ENCODE peak calls at places on chromosomes 12 and 14, in six cellular contexts. One of them, this sample, is unnamed.

GRCh38 chr14:102944448-102945330 is 22.2 kb downstream of the AMN start:
- DNase-seq in kidney epithelial cell: no peak
- DNase-seq in hypothalamus: no peak
- DNase-seq in left lobe of liver: no peak
- DNase-seq in activated CD4-positive, alpha-beta T cell treated with anti-CD3 and anti-CD28 coated beads, Interleukin-2, amount 50 U/mL, for 1 hour: no peak
- DNase-seq in GM12865: no peak
- DNase-seq in this sample: no peak

GRCh38 chr14:77691259-77691658 is 16.6 kb downstream of the ALKBH1 start:
- DNase-seq in kidney epithelial cell: no peak
- DNase-seq in hypothalamus: no peak
- DNase-seq in left lobe of liver: no peak
- DNase-seq in activated CD4-positive, alpha-beta T cell treated with anti-CD3 and anti-CD28 coated beads, Interleukin-2, amount 50 U/mL, for 1 hour: no peak
- DNase-seq in GM12865: no peak
- DNase-seq in this sample: no peak

GRCh38 chr12:42807251-42807650 is 217.7 kb upstream of the PRICKLE1 start:
- DNase-seq in kidney epithelial cell: no peak
- DNase-seq in hypothalamus: no peak
- DNase-seq in left lobe of liver: no peak
- DNase-seq in activated CD4-positive, alpha-beta T cell treated with anti-CD3 and anti-CD28 coated beads, Interleukin-2, amount 50 U/mL, for 1 hour: no peak
- DNase-seq in GM12865: no peak
- DNase-seq in this sample: no peak

GRCh38 chr12:46660276-46660675 is 165.5 kb downstream of the SLC38A4 start:
- DNase-seq in kidney epithelial cell: no peak
- DNase-seq in hypothalamus: no peak
- DNase-seq in left lobe of liver: no peak
- DNase-seq in activated CD4-positive, alpha-beta T cell treated with anti-CD3 and anti-CD28 coated beads, Interleukin-2, amount 50 U/mL, for 1 hour: no peak
- DNase-seq in GM12865: no peak
- DNase-seq in this sample: no peak

GRCh38 chr12:29733060-29733459 is 50.7 kb downstream of the TMTC1 start:
- DNase-seq in kidney epithelial cell: no peak
- DNase-seq in hypothalamus: no peak
- DNase-seq in left lobe of liver: no peak
- DNase-seq in activated CD4-positive, alpha-beta T cell treated with anti-CD3 and anti-CD28 coated beads, Interleukin-2, amount 50 U/mL, for 1 hour: no peak
- DNase-seq in GM12865: no peak
- DNase-seq in this sample: no peak

GRCh38 chr12:3407723-3408122 is 83.3 kb upstream of the PRMT8 start:
- DNase-seq in kidney epithelial cell: no peak
- DNase-seq in hypothalamus: no peak
- DNase-seq in left lobe of liver: no peak
- DNase-seq in activated CD4-positive, alpha-beta T cell treated with anti-CD3 and anti-CD28 coated beads, Interleukin-2, amount 50 U/mL, for 1 hour: no peak
- DNase-seq in GM12865: no peak
- DNase-seq in this sample: no peak

GRCh38 chr14:31263485-31264133 is 56.0 kb upstream of the HECTD1 start:
- DNase-seq in kidney epithelial cell: peak
- DNase-seq in hypothalamus: no peak
- DNase-seq in left lobe of liver: no peak
- DNase-seq in activated CD4-positive, alpha-beta T cell treated with anti-CD3 and anti-CD28 coated beads, Interleukin-2, amount 50 U/mL, for 1 hour: no peak
- DNase-seq in GM12865: no peak
- DNase-seq in this sample: peak

GRCh38 chr14:28626780-28627179 is 139.8 kb upstream of the FOXG1 start:
- DNase-seq in kidney epithelial cell: no peak
- DNase-seq in hypothalamus: no peak
- DNase-seq in left lobe of liver: no peak
- DNase-seq in activated CD4-positive, alpha-beta T cell treated with anti-CD3 and anti-CD28 coated beads, Interleukin-2, amount 50 U/mL, for 1 hour: no peak
- DNase-seq in GM12865: no peak
- DNase-seq in this sample: no peak

GRCh38 chr14:35287481-35288013 is 4.6 kb upstream of the PSMA6 start:
- DNase-seq in kidney epithelial cell: no peak
- DNase-seq in hypothalamus: no peak
- DNase-seq in left lobe of liver: peak
- DNase-seq in activated CD4-positive, alpha-beta T cell treated with anti-CD3 and anti-CD28 coated beads, Interleukin-2, amount 50 U/mL, for 1 hour: no peak
- DNase-seq in GM12865: peak
- DNase-seq in this sample: no peak

GRCh38 chr12:92278378-92278828 is 132.8 kb upstream of the BTG1 start:
- DNase-seq in kidney epithelial cell: no peak
- DNase-seq in hypothalamus: no peak
- DNase-seq in left lobe of liver: no peak
- DNase-seq in activated CD4-positive, alpha-beta T cell treated with anti-CD3 and anti-CD28 coated beads, Interleukin-2, amount 50 U/mL, for 1 hour: no peak
- DNase-seq in GM12865: no peak
- DNase-seq in this sample: no peak

GRCh38 chr12:83471341-83471740 is 784.6 kb downstream of the TMTC2 start:
- DNase-seq in kidney epithelial cell: no peak
- DNase-seq in hypothalamus: no peak
- DNase-seq in left lobe of liver: no peak
- DNase-seq in activated CD4-positive, alpha-beta T cell treated with anti-CD3 and anti-CD28 coated beads, Interleukin-2, amount 50 U/mL, for 1 hour: no peak
- DNase-seq in GM12865: no peak
- DNase-seq in this sample: no peak

GRCh38 chr12:78683031-78683430 is 181.5 kb upstream of the SYT1 start:
- DNase-seq in kidney epithelial cell: no peak
- DNase-seq in hypothalamus: no peak
- DNase-seq in left lobe of liver: no peak
- DNase-seq in activated CD4-positive, alpha-beta T cell treated with anti-CD3 and anti-CD28 coated beads, Interleukin-2, amount 50 U/mL, for 1 hour: no peak
- DNase-seq in GM12865: no peak
- DNase-seq in this sample: no peak

GRCh38 chr12:53063708-53064612 is 14.1 kb downstream of the TNS2 start:
- DNase-seq in kidney epithelial cell: no peak
- DNase-seq in hypothalamus: no peak
- DNase-seq in left lobe of liver: peak
- DNase-seq in activated CD4-positive, alpha-beta T cell treated with anti-CD3 and anti-CD28 coated beads, Interleukin-2, amount 50 U/mL, for 1 hour: no peak
- DNase-seq in GM12865: no peak
- DNase-seq in this sample: no peak

GRCh38 chr14:74260525-74261233 is 21.4 kb downstream of the VSX2 start:
- DNase-seq in kidney epithelial cell: no peak
- DNase-seq in hypothalamus: no peak
- DNase-seq in left lobe of liver: no peak
- DNase-seq in activated CD4-positive, alpha-beta T cell treated with anti-CD3 and anti-CD28 coated beads, Interleukin-2, amount 50 U/mL, for 1 hour: no peak
- DNase-seq in GM12865: no peak
- DNase-seq in this sample: no peak